ENCODE peak calls at places on chromosomes 5 and 9, in four cellular contexts. J is stimulated activated CD4-positive, alpha-beta T cell treated with anti-CD3 and anti-CD28 coated beads, Interleukin-12 subunit alpha, Interleukin-12 subunit beta, amount 100 ng/mL, for 24 hours; F is caudate nucleus; I is CD8-positive, alpha-beta memory T cell. A is an unnamed sample.

GRCh38 chr5:73637565-73637964 is 11.6 kb downstream of the ARHGEF28 start:
- DNase-seq in I (no peak), J (no peak), F (no peak), A (no peak)

GRCh38 chr5:96256795-96257470 is 176.1 kb downstream of the PCSK1 start:
- DNase-seq in F (no peak), J (no peak), I (no peak), A (no peak)

GRCh38 chr5:115553082-115553481 is 8.5 kb upstream of the FEM1C start:
- DNase-seq in J (no peak), I (no peak), F (no peak), A (no peak)

GRCh38 chr5:109929371-109929770 is 239.6 kb downstream of the MAN2A1 start:
- DNase-seq in J (no peak), F (no peak), I (no peak), A (no peak)

GRCh38 chr9:104075801-104076753 is 18.0 kb upstream of the SMC2 start:
- DNase-seq in I (no peak), F (no peak), J (no peak), A (no peak)

GRCh38 chr9:129774791-129775149 is 21.9 kb upstream of the PTGES start:
- DNase-seq in I (no peak), J (no peak), F (no peak), A (no peak)

GRCh38 chr5:54531536-54531935 is 14.0 kb downstream of the SNX18 start:
- DNase-seq in I (no peak), F (no peak), J (no peak), A (no peak)

GRCh38 chr9:101366038-101366756 is 18.6 kb downstream of the BAAT start:
- DNase-seq in F (no peak), J (no peak), I (no peak), A (no peak)